ENCODE peak calls at places on chromosomes 11 and 22, in five cellular contexts. O, V, Z, D and M are unnamed samples.

GRCh38 chr11:108511851-108512474 is 13.8 kb upstream of the POGLUT3 start:
- DNase-seq in V (no peak), O (peak; percentile 78), D (no peak), Z (no peak), M (no peak)

GRCh38 chr11:127037001-127037400 is 36.4 kb upstream of the KIRREL3 start:
- DNase-seq in Z (no peak), O (no peak), V (no peak), D (no peak), M (no peak)

GRCh38 chr22:21018314-21018713 is 3.3 kb downstream of the P2RX6 start:
- DNase-seq in V (no peak), Z (no peak), D (no peak), O (no peak), M (no peak)

GRCh38 chr11:102345923-102346322 is 1.1 kb upstream of the BIRC2 start:
- DNase-seq in D (no peak), V (no peak), O (peak; percentile 67), Z (no peak), M (peak; percentile 54)

GRCh38 chr11:61161190-61162091 is at the start of gene VPS37C:
- DNase-seq in D (peak; percentile 90), V (peak; percentile 97), Z (peak; percentile 73), O (peak; percentile 95), M (peak; percentile 89)

GRCh38 chr11:5367461-5368074 is 16.0 kb upstream of the OR51M1 start:
- DNase-seq in O (peak; percentile 88), Z (no peak), V (no peak), D (no peak), M (peak; percentile 76)

GRCh38 chr22:36267058-36267457 is 14.1 kb downstream of the APOL1 start:
- DNase-seq in V (no peak), O (no peak), D (no peak), Z (no peak), M (no peak)

GRCh38 chr11:126973051-126973450 is 27.5 kb downstream of the KIRREL3 start:
- DNase-seq in V (no peak), O (no peak), D (no peak), Z (no peak), M (no peak)

GRCh38 chr11:103927535-103927934 is 108.9 kb upstream of the DDI1 start:
- DNase-seq in O (peak; percentile 50), V (no peak), D (no peak), Z (no peak), M (no peak)

GRCh38 chr11:17472467-17472866 is 4.2 kb downstream of the ABCC8 start:
- DNase-seq in D (no peak), V (no peak), O (no peak), Z (no peak), M (no peak)

GRCh38 chr11:100397401-100397800 is 289.7 kb upstream of the ARHGAP42 start:
- DNase-seq in Z (no peak), D (no peak), V (no peak), O (no peak), M (no peak)

GRCh38 chr11:69636512-69636866 is 4.5 kb upstream of the CCND1 start:
- DNase-seq in O (peak; percentile 96), D (peak; percentile 69), V (peak; percentile 61), Z (no peak), M (no peak)

GRCh38 chr22:49420651-49421050 is 407.0 kb downstream of the BRD1 start:
- DNase-seq in D (no peak), Z (no peak), V (no peak), O (no peak), M (no peak)

GRCh38 chr22:49425356-49425755 is 402.3 kb downstream of the BRD1 start:
- DNase-seq in Z (no peak), O (no peak), V (no peak), D (peak; percentile 33), M (no peak)

GRCh38 chr22:49426098-49426497 is 401.6 kb downstream of the BRD1 start:
- DNase-seq in Z (no peak), V (no peak), D (peak; percentile 33), O (no peak), M (no peak)

GRCh38 chr22:49422668-49423067 is 405.0 kb downstream of the BRD1 start:
- DNase-seq in V (no peak), O (no peak), D (no peak), Z (no peak), M (no peak)

DNA sequence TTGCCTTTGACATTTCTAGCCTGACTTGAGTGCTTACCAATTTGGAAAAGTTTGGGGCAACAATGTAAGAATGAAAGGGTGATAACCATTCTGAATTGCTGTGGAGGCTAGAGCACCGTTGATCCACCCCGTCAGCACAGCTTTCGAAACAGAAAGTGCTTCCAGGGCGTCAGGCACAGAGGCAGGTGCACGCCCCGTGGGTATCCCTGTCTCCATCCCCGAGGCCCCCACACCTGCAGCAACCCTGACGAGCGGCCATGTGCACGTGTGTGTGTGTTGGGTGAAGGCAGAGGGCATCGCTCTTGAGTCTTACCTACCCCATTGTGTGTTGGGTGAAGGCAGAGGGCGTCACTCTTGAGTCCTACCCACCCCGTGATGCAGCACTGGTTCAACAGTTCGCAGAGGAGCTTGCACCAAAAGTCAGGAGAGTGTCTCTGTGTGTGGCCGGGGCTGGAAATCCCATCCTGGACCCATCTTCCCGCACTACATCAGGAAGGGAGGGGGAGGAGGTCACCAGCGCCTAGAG is 404.5 kb downstream of the BRD1 start:
- DNase-seq in O (no peak), V (no peak), Z (no peak), D (no peak), M (no peak)
- H3K4me3 ChIP-seq in O (no peak overlapping the region), V (no peak overlapping the region), Z (no peak overlapping the region), D (no peak overlapping the region), M (no peak overlapping the region)

DNA sequence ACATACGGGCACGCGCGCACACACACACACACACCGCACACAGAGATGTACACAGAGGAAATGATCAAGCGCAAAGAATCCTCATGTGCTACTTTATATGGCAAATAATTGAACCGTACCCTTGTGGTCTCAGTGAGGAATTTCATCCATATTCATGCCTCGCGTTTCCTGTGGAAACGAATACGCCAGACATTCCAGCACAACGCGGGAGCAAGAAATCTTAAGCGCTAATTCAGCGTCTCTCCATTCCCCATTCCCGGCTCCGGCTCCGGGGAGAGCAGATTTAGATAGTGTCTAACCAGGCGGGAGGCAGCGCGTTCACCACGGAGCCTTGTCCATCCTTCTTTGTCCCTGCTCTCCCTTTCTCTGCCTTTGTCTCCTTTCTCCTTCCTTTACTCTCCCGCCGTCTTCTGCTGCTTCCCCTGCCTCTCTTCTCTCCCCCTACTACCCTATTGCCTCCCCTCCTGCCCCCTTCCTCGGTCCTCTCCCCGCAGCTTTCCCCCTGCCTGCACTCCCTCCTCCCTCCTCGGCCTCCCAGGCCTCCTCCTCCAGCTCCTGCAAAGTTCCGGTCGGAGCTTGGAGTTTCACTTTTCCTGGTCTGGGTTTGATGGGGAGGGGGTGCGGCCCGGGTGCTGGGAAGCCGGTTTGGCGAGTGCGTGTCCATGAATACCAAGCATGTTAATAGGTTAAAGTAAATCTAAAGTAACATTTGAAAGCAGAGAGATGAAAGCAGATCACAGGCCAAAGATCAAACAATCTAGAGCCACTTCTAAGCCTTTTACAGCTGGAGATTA is 579.3 kb downstream of the BUD13 start:
- DNase-seq in Z (no peak), O (peak; percentile 3), D (peak; percentile 59), V (peak; percentile 15), M (peak; percentile 37)
- H3K4me3 ChIP-seq in Z (peak overlapping the region; percentile 13), O (peak overlapping the region; percentile 58), D (peak overlapping the region; percentile 31), V (peak overlapping the region; percentile 26), M (peak overlapping the region; percentile 33)

GRCh38 chr11:33737362-33737821 is 1.2 kb upstream of the CD59 start:
- DNase-seq in D (no peak), V (no peak), Z (no peak), O (peak; percentile 61), M (no peak)
- H3K4me3 ChIP-seq in D (no peak overlapping the region), V (peak overlapping the region; percentile 75), Z (no peak overlapping the region), O (peak overlapping the region; percentile 89), M (peak overlapping the region; percentile 90)

GRCh38 chr11:19240420-19241259 is at the start of gene E2F8:
- DNase-seq in Z (peak; percentile 58), D (peak; percentile 77), O (peak; percentile 97), V (peak; percentile 98), M (peak; percentile 93)

GRCh38 chr11:19241260-19242183 is 777 bp upstream of the E2F8 start:
- DNase-seq in D (no peak), O (peak; percentile 24), Z (no peak), V (peak; percentile 67), M (peak; percentile 64)

GRCh38 chr11:19243601-19244000 is 2.9 kb upstream of the E2F8 start:
- DNase-seq in Z (no peak), D (no peak), V (no peak), O (no peak), M (no peak)

GRCh38 chr11:19243143-19243542 is 2.4 kb upstream of the E2F8 start:
- DNase-seq in V (no peak), O (no peak), D (no peak), Z (no peak), M (no peak)

GRCh38 chr11:19242184-19242932 is 1.6 kb upstream of the E2F8 start:
- DNase-seq in V (no peak), O (peak; percentile 38), D (no peak), Z (no peak), M (no peak)
- H3K4me3 ChIP-seq in V (peak overlapping the region; percentile 83), O (peak overlapping the region; percentile 88), D (peak overlapping the region; percentile 52), Z (no peak overlapping the region), M (peak overlapping the region; percentile 82)

GRCh38 chr11:115144014-115144413 is 360.2 kb downstream of the CADM1 start:
- DNase-seq in O (no peak), D (no peak), Z (no peak), V (no peak), M (no peak)
- H3K4me3 ChIP-seq in O (no peak overlapping the region), D (no peak overlapping the region), Z (no peak overlapping the region), V (no peak overlapping the region), M (no peak overlapping the region)

GRCh38 chr22:17121235-17122195 is at the start of gene TMEM121B:
- DNase-seq in D (peak; percentile 73), O (peak; percentile 80), V (no peak), Z (peak; percentile 37), M (peak; percentile 72)

GRCh38 chr22:17118342-17118741 is 2.8 kb downstream of the TMEM121B start:
- DNase-seq in Z (no peak), O (no peak), V (no peak), D (no peak), M (no peak)

GRCh38 chr22:17120281-17120680 is 879 bp downstream of the TMEM121B start:
- DNase-seq in O (peak; percentile 66), D (peak; percentile 59), Z (no peak), V (no peak), M (peak; percentile 57)

GRCh38 chr22:17119481-17120202 is 1.5 kb downstream of the TMEM121B start:
- DNase-seq in O (peak; percentile 24), V (no peak), D (no peak), Z (no peak), M (no peak)

GRCh38 chr22:17120711-17121234 is 387 bp downstream of the TMEM121B start:
- DNase-seq in O (peak; percentile 40), D (no peak), Z (no peak), V (no peak), M (peak; percentile 16)
- H3K4me3 ChIP-seq in O (peak overlapping the region; percentile 12), D (peak overlapping the region; percentile 48), Z (peak overlapping the region; percentile 26), V (peak overlapping the region; percentile 44), M (peak overlapping the region; percentile 39)

GRCh38 chr11:118927554-118928107 is 1.9 kb upstream of the BCL9L start:
- DNase-seq in V (no peak), D (no peak), Z (no peak), O (peak; percentile 45), M (peak; percentile 44)
- H3K4me3 ChIP-seq in V (peak overlapping the region; percentile 94), D (no peak overlapping the region), Z (no peak overlapping the region), O (peak overlapping the region; percentile 65), M (peak overlapping the region; percentile 50)